ENCODE peak calls at places on chromosomes 6 and 20, in four cellular contexts. M is GM12878, I is K562, R is HepG2. D is an unnamed sample.

GRCh38 chr6:90019216-90019615 is 124.9 kb downstream of the GJA10 start:
- DNase-seq in I (no peak), M (no peak), R (no peak), D (no peak)

GRCh38 chr20:48722002-48722731 is 105.6 kb downstream of the PREX1 start:
- DNase-seq in I (no peak), M (no peak), R (no peak), D (no peak)

GRCh38 chr20:11906626-11907480 is 10.8 kb upstream of the BTBD3 start:
- DNase-seq in R (no peak), I (no peak), M (no peak), D (no peak)

GRCh38 chr20:8385247-8385646 is 253.2 kb downstream of the PLCB1 start:
- DNase-seq in R (no peak), M (no peak), I (no peak), D (no peak)

GRCh38 chr6:13181398-13181797 is 146.9 kb downstream of the TBC1D7 start:
- DNase-seq in I (no peak), R (peak), M (no peak), D (no peak)

GRCh38 chr6:50913105-50913770 is 94.6 kb downstream of the TFAP2B start:
- DNase-seq in R (no peak), M (no peak), I (no peak), D (no peak)

GRCh38 chr6:110542311-110543024 is 66.1 kb upstream of the SLC22A16 start:
- DNase-seq in M (no peak), I (no peak), R (no peak), D (no peak)

GRCh38 chr20:51938557-51939324 is 136.4 kb upstream of the SALL4 start:
- DNase-seq in I (no peak), R (no peak), M (no peak), D (no peak)

GRCh38 chr6:9397981-9398559 is 962.7 kb upstream of the SLC35B3 start:
- DNase-seq in I (no peak), M (no peak), R (no peak), D (no peak)

GRCh38 chr20:34600892-34601653 is 42.6 kb downstream of the MAP1LC3A start:
- DNase-seq in I (no peak), R (no peak), M (no peak), D (no peak)
- TF ChIP-seq FOXM1 in I (no peak), R (no peak), M (no peak), D (no peak)

DNA sequence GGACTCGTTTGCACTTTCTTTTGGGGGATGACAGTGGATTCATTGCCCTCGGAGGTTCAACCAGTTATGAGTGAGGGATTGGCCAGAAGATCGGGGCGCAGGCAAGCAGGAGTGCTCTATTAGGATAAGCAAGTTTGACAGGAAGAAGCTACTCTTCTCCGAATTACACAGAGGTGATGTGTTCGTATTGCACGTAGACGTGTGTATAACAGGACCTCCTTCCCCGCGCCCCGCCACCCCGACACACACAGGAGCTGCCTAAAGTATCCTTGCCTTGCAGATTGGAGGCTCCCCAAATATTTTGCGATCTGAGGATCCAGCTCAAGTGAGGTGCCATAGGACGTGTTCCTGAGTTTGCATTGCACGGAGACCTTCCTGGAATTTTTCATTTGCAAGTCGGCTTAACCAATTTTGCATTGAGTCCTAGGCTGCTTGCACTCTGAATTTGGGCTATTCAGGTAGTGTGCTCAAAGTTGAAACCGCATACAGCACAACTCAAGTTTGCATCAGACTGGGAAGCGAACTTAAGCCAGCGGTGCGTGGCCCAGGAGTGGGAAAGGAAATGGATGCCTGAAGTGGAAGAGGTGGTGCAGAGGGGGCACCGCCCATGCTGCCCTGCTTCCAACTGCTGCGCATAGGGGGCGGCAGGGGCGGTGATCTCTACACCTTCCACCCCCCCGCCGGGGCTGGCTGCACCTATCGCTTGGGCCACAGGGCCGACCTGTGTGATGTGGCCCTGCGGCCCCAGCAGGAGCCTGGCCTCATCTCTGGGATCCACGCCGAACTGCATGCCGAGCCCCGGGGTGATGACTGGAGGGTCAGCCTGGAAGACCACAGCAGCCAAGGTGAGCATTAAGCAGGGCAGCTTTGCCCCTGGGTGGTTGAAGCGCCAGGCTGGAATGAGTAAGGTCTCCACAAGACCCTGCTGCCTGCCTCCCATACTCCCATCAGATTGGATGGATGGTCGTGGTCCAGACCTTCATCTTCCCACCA is 770 bp downstream of the TCF19 start:
- DNase-seq in I (peak), M (no peak), R (peak), D (peak)
- TF ChIP-seq SP1 in I (no peak), M (no peak), R (peak), D (no peak)

DNA sequence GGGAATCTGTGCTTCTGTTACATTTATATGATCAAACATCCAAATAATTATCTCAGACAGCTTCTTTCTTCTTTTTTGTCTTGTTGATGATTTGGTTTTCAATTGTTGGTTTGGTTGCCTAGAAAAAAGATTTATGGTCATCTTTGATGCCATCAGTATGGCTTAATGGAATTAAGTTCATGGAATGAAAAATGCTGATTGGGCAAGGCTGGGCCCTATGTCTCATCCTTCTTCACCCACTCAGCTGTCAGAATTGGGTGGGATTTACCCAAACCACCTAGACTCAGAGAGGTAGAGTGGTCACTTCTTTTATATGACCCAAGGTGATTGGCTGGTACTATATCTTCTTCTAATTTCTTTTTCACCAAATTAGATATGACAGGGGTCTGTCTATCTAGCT is 258.3 kb downstream of the DOK5 start:
- DNase-seq in I (no peak), R (no peak), M (no peak), D (no peak)
- TF ChIP-seq FOXM1 in I (no peak), R (no peak), M (no peak), D (no peak)

DNA sequence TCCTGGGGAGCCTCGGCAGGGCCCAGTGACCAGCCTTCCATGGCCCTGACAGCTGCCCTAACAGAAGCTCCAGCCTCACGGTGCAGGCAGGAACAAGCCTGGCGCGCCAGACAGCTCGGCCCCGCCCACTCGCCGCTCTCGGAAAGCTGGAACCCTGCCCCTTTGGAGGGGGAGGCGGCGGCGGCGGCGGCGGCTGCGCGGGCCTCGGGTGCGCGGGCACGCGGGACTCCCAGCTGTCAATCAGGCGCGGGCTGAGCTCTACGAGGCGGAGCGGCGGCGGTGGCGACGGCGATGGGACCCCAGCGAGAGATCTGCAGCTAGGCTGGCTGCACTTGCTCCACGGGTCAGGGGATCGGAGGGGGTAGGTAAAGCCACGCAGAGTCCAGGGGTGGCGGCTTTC is at the start of gene NRSN1:
- DNase-seq in R (peak), M (no peak), I (peak), D (peak)
- TF ChIP-seq SP1 in R (peak), M (no peak), I (no peak), D (no peak)

D was measured in HEK293T.